ENCODE peak calls at places on chromosomes 1 and 21, in seven cellular contexts. K, D, J, W, N, E and X are unnamed samples.

GRCh38 chr1:239308701-239309333 is 77.6 kb upstream of the CHRM3 start:
- DNase-seq in W (peak), D (no peak), J (peak), E (peak), K (no peak), N (no peak), X (no peak)

GRCh38 chr1:165644064-165644735 is 13.2 kb downstream of the MGST3 start:
- DNase-seq in D (no peak), K (no peak), N (no peak), E (no peak), W (no peak), J (no peak), X (no peak)

GRCh38 chr1:198556969-198557368 is 16.5 kb upstream of the ATP6V1G3 start:
- DNase-seq in E (peak), N (no peak), J (peak), W (peak), D (no peak), K (no peak), X (no peak)

GRCh38 chr1:35264861-35265260 is 3.6 kb upstream of the ZMYM4 start:
- DNase-seq in E (no peak), K (peak), N (no peak), J (peak), D (no peak), W (peak), X (peak)

GRCh38 chr1:213988639-213989070 is 882 bp downstream of the PROX1 start:
- DNase-seq in D (no peak), W (no peak), J (no peak), N (no peak), E (no peak), K (no peak), X (no peak)

GRCh38 chr1:6951536-6951935 is 166.3 kb downstream of the CAMTA1 start:
- DNase-seq in N (no peak), D (no peak), W (no peak), K (no peak), J (no peak), E (no peak), X (no peak)

GRCh38 chr1:168265596-168265995 is 15.1 kb upstream of the TBX19 start:
- DNase-seq in J (no peak), E (no peak), K (no peak), D (no peak), N (no peak), W (no peak), X (no peak)

GRCh38 chr1:187226396-187226795 is 397.6 kb downstream of the PLA2G4A start:
- DNase-seq in J (no peak), E (no peak), K (no peak), N (no peak), W (no peak), D (no peak), X (no peak)

GRCh38 chr1:41862411-41863221 is 56.1 kb downstream of the HIVEP3 start:
- DNase-seq in E (peak), K (no peak), J (no peak), N (peak), W (no peak), D (no peak), X (no peak)

DNA sequence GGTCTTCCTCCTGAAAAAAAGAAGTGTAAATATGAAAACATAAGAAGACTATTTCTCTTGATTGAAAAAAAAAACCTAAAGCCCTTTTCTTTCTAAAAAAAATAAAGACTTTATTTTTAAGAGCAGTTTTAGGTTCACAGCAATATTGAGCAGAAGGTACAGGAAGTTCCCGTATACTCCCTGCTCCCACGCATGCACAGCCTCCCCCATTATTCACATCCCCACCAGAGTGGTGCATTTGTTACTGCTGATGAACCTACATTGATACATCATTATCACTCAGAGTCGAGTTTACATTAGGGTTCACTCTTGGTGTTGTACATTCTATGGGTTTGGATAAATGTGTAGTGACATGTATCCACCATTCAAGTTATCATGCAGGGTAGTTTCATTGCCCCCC is 92.0 kb upstream of the TLR5 start:
- DNase-seq in W (no peak), D (no peak), N (no peak), E (no peak), K (no peak), J (no peak), X (no peak)
- TF ChIP-seq POLR2AphosphoS5 in W (no peak), D (no peak), N (no peak), E (no peak), K (no peak), J (no peak), X (no peak)

GRCh38 chr1:1069711-1070676 is 4.1 kb downstream of the RNF223 start:
- DNase-seq in W (no peak), N (no peak), D (no peak), K (no peak), J (no peak), E (peak), X (no peak)
- H3K4me3 ChIP-seq in W (no peak), N (peak), D (no peak), K (no peak), J (peak), E (peak), X (peak)

GRCh38 chr21:18832950-18833349 is 429.4 kb upstream of the TMPRSS15 start:
- DNase-seq in E (peak), J (no peak), N (no peak), W (no peak), K (no peak), D (no peak), X (no peak)
- H3K27ac ChIP-seq in E (no peak), J (no peak), N (no peak), W (no peak), K (no peak), D (no peak), X (no peak)

GRCh38 chr1:8854270-8854669 is 24.2 kb downstream of the ENO1 start:
- DNase-seq in J (no peak), K (no peak), E (no peak), W (no peak), N (no peak), D (no peak), X (no peak)

GRCh38 chr1:8858888-8859706 is 19.4 kb downstream of the ENO1 start:
- DNase-seq in N (no peak), W (no peak), J (peak), E (peak), D (no peak), K (no peak), X (no peak)

GRCh38 chr1:8856689-8857412 is 21.6 kb downstream of the ENO1 start:
- DNase-seq in N (no peak), W (no peak), D (no peak), J (no peak), K (no peak), E (no peak), X (no peak)

GRCh38 chr1:8860738-8861516 is 17.6 kb downstream of the ENO1 start:
- DNase-seq in N (no peak), K (no peak), W (no peak), D (no peak), E (no peak), J (no peak), X (no peak)

DNA sequence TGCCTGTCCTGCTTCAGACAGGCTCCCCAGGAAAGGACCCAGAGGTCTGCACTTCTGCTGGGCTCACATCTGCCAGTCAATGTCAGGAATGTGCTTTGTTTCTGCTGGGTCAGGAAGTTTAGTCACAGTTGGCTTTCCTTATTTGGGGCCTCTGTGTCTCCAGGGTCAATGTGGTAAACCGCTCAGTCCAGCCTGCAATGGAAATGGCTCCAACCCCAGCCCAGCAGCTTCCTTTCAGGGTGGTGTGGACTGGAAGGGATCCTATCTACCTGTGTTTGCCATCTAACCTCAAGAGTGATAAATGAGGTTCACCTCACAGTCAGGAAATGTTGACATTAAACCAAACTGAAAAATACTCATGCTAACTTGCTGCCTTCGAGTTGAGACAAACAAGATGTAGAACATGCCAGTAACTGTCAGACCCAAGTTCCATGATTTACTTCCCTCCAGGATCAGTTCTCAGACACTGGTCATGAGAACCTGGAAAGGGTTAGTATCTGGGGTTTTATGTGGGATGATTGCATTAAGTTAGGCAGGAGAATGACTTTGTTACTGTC is 20.3 kb downstream of the ENO1 start:
- DNase-seq in J (peak), W (no peak), N (no peak), D (no peak), K (no peak), E (peak), X (no peak)
- TF ChIP-seq POLR2AphosphoS5 in J (peak), W (peak), N (no peak), D (peak), K (no peak), E (peak), X (peak)

GRCh38 chr1:16143005-16143565 is 12.8 kb downstream of the EPHA2 start:
- DNase-seq in K (no peak), D (no peak), J (no peak), E (no peak), N (no peak), W (no peak), X (no peak)

GRCh38 chr1:16142383-16142995 is 13.4 kb downstream of the EPHA2 start:
- DNase-seq in W (no peak), D (no peak), E (no peak), J (no peak), K (no peak), N (no peak), X (no peak)

GRCh38 chr1:16143566-16144324 is 12.1 kb downstream of the EPHA2 start:
- DNase-seq in N (peak), J (peak), K (no peak), W (peak), E (peak), D (no peak), X (no peak)

GRCh38 chr1:16140068-16140596 is 15.7 kb downstream of the EPHA2 start:
- DNase-seq in W (no peak), N (no peak), D (no peak), K (no peak), J (no peak), E (no peak), X (no peak)

DNA sequence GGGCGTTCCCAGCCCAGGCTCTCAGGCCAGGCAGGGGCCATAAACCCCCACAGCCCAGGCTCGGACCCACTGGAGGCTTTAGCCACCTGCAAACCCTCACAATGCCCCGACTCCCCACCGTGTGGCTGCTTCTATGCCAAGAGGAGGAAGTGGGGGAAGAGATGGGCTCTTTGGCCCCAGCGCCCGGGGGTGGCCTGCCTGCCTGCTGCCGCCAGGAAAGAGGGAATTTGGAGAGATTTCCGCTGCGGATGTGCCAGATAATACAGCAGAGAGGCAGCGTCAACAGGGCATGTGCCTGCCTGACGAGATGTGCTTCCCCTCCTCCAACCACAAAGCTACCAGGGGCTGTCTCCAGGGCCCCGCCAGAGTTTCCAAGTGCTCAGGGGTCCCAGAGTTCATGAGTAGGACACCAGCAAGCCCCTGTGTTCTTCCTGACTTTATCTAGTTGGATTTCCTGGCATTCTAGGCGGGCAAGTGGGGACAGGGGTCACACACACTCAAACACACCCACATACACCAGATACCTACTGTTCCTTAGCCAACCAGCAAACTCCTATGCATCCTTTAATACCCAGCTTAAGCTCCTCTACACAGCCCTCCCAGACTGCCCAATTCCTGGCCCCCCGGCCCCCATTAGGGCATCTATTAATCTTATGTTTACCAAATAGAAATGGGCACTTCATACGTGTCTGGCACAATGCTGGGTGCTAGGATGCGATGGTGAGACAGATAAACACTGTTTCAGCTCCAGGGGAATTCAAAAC is 14.1 kb downstream of the EPHA2 start:
- DNase-seq in W (no peak), D (no peak), K (no peak), N (no peak), J (no peak), E (no peak), X (no peak)
- H3K4me3 ChIP-seq in W (no peak), D (no peak), K (no peak), N (no peak), J (no peak), E (no peak), X (peak)

GRCh38 chr1:207836616-207837352 is 74.1 kb downstream of the CD34 start:
- DNase-seq in D (peak), K (no peak), E (no peak), J (no peak), N (no peak), W (no peak), X (no peak)

GRCh38 chr1:207840380-207840779 is 70.5 kb downstream of the CD34 start:
- DNase-seq in W (no peak), K (no peak), N (no peak), D (no peak), E (no peak), J (no peak), X (no peak)

GRCh38 chr1:207839083-207839413 is 71.9 kb downstream of the CD34 start:
- DNase-seq in E (no peak), W (no peak), D (no peak), N (no peak), K (no peak), J (no peak), X (no peak)

GRCh38 chr1:207835958-207836357 is 75.0 kb downstream of the CD34 start:
- DNase-seq in N (no peak), K (no peak), E (no peak), J (no peak), D (no peak), W (no peak), X (no peak)

GRCh38 chr1:207838156-207839082 is 72.5 kb downstream of the CD34 start:
- DNase-seq in N (no peak), E (peak), D (peak), W (no peak), K (peak), J (peak), X (no peak)
- H3K27ac ChIP-seq in N (no peak), E (no peak), D (peak), W (peak), K (peak), J (peak), X (no peak)

DNA sequence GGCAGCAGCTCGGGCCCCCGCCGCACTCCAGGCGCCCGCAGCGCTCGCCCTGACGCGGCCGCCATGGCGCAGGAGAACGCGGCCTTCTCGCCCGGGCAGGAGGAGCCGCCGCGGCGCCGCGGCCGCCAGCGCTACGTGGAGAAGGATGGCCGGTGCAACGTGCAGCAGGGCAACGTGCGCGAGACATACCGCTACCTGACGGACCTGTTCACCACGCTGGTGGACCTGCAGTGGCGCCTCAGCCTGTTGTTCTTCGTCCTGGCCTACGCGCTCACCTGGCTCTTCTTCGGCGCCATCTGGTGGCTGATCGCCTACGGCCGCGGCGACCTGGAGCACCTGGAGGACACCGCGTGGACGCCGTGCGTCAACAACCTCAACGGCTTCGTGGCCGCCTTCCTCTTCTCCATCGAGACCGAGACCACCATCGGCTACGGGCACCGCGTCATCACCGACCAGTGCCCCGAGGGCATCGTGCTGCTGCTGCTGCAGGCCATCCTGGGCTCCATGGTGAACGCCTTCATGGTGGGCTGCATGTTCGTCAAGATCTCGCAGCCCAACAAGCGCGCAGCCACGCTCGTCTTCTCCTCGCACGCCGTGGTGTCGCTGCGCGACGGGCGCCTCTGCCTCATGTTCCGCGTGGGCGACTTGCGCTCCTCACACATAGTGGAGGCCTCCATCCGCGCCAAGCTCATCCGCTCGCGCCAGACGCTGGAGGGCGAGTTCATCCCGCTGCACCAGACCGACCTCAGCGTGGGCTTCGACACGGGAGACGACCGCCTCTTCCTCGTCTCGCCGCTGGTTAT is 2.8 kb downstream of the KCNJ9 start:
- DNase-seq in K (peak), J (peak), N (peak), E (peak), W (peak), D (peak), X (no peak)
- TF ChIP-seq POLR2AphosphoS5 in K (peak), J (peak), N (no peak), E (no peak), W (no peak), D (no peak), X (no peak)

GRCh38 chr1:50967416-50968020 is 2.5 kb upstream of the CDKN2C start:
- DNase-seq in W (no peak), J (no peak), E (peak), N (no peak), K (no peak), D (no peak), X (no peak)
- H3K4me3 ChIP-seq in W (peak), J (peak), E (peak), N (peak), K (peak), D (peak), X (peak)

GRCh38 chr1:231613419-231614349 is 12.9 kb upstream of the DISC1 start:
- DNase-seq in W (no peak), D (no peak), J (no peak), N (no peak), K (no peak), E (no peak), X (no peak)

GRCh38 chr1:231612393-231613089 is 14.0 kb upstream of the DISC1 start:
- DNase-seq in W (peak), E (no peak), K (no peak), N (no peak), D (no peak), J (peak), X (no peak)

GRCh38 chr1:231611851-231612250 is 14.7 kb upstream of the DISC1 start:
- DNase-seq in D (no peak), N (no peak), E (no peak), J (no peak), K (no peak), W (no peak), X (no peak)

GRCh38 chr1:231610392-231610791 is 16.2 kb upstream of the DISC1 start:
- DNase-seq in E (no peak), K (no peak), D (no peak), N (no peak), J (no peak), W (no peak), X (no peak)

GRCh38 chr1:231611111-231611510 is 15.5 kb upstream of the DISC1 start:
- DNase-seq in W (no peak), J (no peak), E (no peak), N (no peak), K (no peak), D (no peak), X (no peak)
- H3K27ac ChIP-seq in W (no peak), J (no peak), E (no peak), N (no peak), K (no peak), D (no peak), X (no peak)